ENCODE peak calls at places on chromosomes 3 and 15, in eight cellular contexts. C is tibial nerve; M is CD8-positive, alpha-beta T cell; F is AG09309; T is GM12865; V is colonic mucosa; S is A549; U is AG10803. Q is an unnamed sample.

GRCh38 chr15:67003586-67003985 is 61.8 kb upstream of the SMAD3 start:
- DNase-seq in C (no peak), M (no peak), F (no peak), T (no peak), V (no peak), S (peak; percentile 36), U (peak; percentile 37), Q (peak; percentile 12)

GRCh38 chr3:58422756-58423324 is 10.8 kb downstream of the PDHB start:
- DNase-seq in C (no peak), M (no peak), F (no peak), T (no peak), V (no peak), S (peak; percentile 7), U (peak; percentile 35), Q (peak; percentile 55)

GRCh38 chr15:100926258-100926657 is 7.1 kb downstream of the LRRK1 start:
- DNase-seq in C (no peak), M (no peak), F (no peak), T (peak; percentile 70), V (peak; percentile 16), S (no peak), U (no peak), Q (no peak)

GRCh38 chr3:120688121-120688520 is 6.1 kb upstream of the HGD start:
- DNase-seq in C (no peak), M (no peak), F (no peak), T (peak; percentile 63), V (no peak), S (no peak), U (peak; percentile 84), Q (peak; percentile 39)

GRCh38 chr3:190580443-190580842 is 66.6 kb downstream of the IL1RAP start:
- DNase-seq in C (no peak), M (no peak), F (no peak), T (no peak), V (no peak), S (no peak), U (no peak), Q (no peak)

GRCh38 chr3:156548041-156548687 is 6.8 kb downstream of the SSR3 start:
- DNase-seq in C (no peak), M (no peak), F (no peak), T (no peak), V (no peak), S (no peak), U (peak; percentile 44), Q (no peak)

GRCh38 chr3:106811376-106811775 is 565.9 kb upstream of the CCDC54 start:
- DNase-seq in C (no peak), M (no peak), F (peak; percentile 46), T (no peak), V (no peak), S (no peak), U (peak; percentile 79), Q (peak; percentile 76)

GRCh38 chr3:73766599-73767378 is 142.0 kb upstream of the PDZRN3 start:
- DNase-seq in C (peak; percentile 45), M (no peak), F (peak; percentile 85), T (no peak), V (no peak), S (no peak), U (peak; percentile 97), Q (peak; percentile 88)

GRCh38 chr3:13497386-13497785 is 17.3 kb downstream of the HDAC11 start:
- DNase-seq in C (no peak), M (no peak), F (no peak), T (peak; percentile 34), V (no peak), S (no peak), U (peak; percentile 76), Q (no peak)

GRCh38 chr15:40047413-40048154 is 8.6 kb upstream of the SRP14 start:
- DNase-seq in C (no peak), M (peak; percentile 33), F (no peak), T (peak; percentile 94), V (no peak), S (no peak), U (peak; percentile 65), Q (peak; percentile 79)

GRCh38 chr15:65368300-65368617 is 9.5 kb downstream of the IGDCC3 start:
- DNase-seq in C (no peak), M (no peak), F (no peak), T (no peak), V (no peak), S (no peak), U (no peak), Q (no peak)

GRCh38 chr3:136262559-136262958 is 12.4 kb downstream of the PCCB start:
- DNase-seq in C (no peak), M (no peak), F (no peak), T (no peak), V (no peak), S (no peak), U (no peak), Q (peak; percentile 8)

GRCh38 chr3:173938159-173938558 is 540.6 kb downstream of the NLGN1 start:
- DNase-seq in C (no peak), M (no peak), F (peak; percentile 10), T (no peak), V (no peak), S (no peak), U (peak; percentile 58), Q (peak; percentile 56)

GRCh38 chr15:88877415-88877814 is 17.9 kb downstream of the HAPLN3 start:
- DNase-seq in C (no peak), M (no peak), F (no peak), T (no peak), V (no peak), S (no peak), U (no peak), Q (no peak)

GRCh38 chr15:88880944-88881740 is 14.2 kb downstream of the HAPLN3 start:
- DNase-seq in C (no peak), M (no peak), F (no peak), T (no peak), V (no peak), S (no peak), U (no peak), Q (no peak)

GRCh38 chr15:88877906-88878305 is 17.4 kb downstream of the HAPLN3 start:
- DNase-seq in C (no peak), M (no peak), F (no peak), T (no peak), V (no peak), S (no peak), U (no peak), Q (no peak)

GRCh38 chr15:88881781-88882180 is 13.6 kb downstream of the HAPLN3 start:
- DNase-seq in C (no peak), M (no peak), F (no peak), T (no peak), V (no peak), S (no peak), U (peak; percentile 32), Q (no peak)

GRCh38 chr15:88878720-88879184 is 16.6 kb downstream of the HAPLN3 start:
- DNase-seq in C (no peak), M (peak; percentile 6), F (no peak), T (peak; percentile 57), V (no peak), S (peak; percentile 87), U (peak; percentile 70), Q (peak; percentile 55)
- TF ChIP-seq CTCF in C (peak; percentile 27), M (peak; percentile 35), F (peak; percentile 86), T (peak; percentile 76), V (peak; percentile 55), S (peak; percentile 78), U (peak; percentile 85), Q (peak; percentile 82)

GRCh38 chr3:25863011-25863415 is 73.1 kb downstream of the OXSM start:
- DNase-seq in C (no peak), M (no peak), F (no peak), T (peak; percentile 6), V (no peak), S (no peak), U (no peak), Q (no peak)
- H3K4me3 ChIP-seq in C (no peak overlapping the region), M (no peak overlapping the region), F (no peak overlapping the region), T (no peak overlapping the region), V (no peak overlapping the region), S (no peak overlapping the region), U (no peak overlapping the region), Q (no peak overlapping the region)

GRCh38 chr3:10447527-10448260 is 57.7 kb downstream of the ATP2B2 start:
- DNase-seq in C (no peak), M (no peak), F (no peak), T (no peak), V (no peak), S (no peak), U (no peak), Q (no peak)

GRCh38 chr3:10453764-10454163 is 51.6 kb downstream of the ATP2B2 start:
- DNase-seq in C (no peak), M (no peak), F (no peak), T (no peak), V (no peak), S (no peak), U (no peak), Q (no peak)

GRCh38 chr3:10449436-10449835 is 56.0 kb downstream of the ATP2B2 start:
- DNase-seq in C (no peak), M (no peak), F (no peak), T (no peak), V (no peak), S (no peak), U (no peak), Q (no peak)

GRCh38 chr3:10448544-10448943 is 56.8 kb downstream of the ATP2B2 start:
- DNase-seq in C (no peak), M (no peak), F (no peak), T (no peak), V (no peak), S (no peak), U (no peak), Q (no peak)

GRCh38 chr3:10450494-10451440 is 54.6 kb downstream of the ATP2B2 start:
- DNase-seq in C (no peak), M (no peak), F (no peak), T (no peak), V (no peak), S (no peak), U (no peak), Q (no peak)
- TF ChIP-seq CTCF in C (no peak), M (no peak), F (no peak), T (no peak), V (no peak), S (no peak), U (no peak), Q (no peak)

GRCh38 chr15:33194704-33195261 is at the start of gene FMN1:
- DNase-seq in C (peak; percentile 82), M (peak; percentile 84), F (peak; percentile 55), T (peak; percentile 88), V (peak; percentile 96), S (peak; percentile 90), U (peak; percentile 89), Q (peak; percentile 89)

GRCh38 chr15:33194237-33194636 is 277 bp downstream of the FMN1 start:
- DNase-seq in C (no peak), M (no peak), F (no peak), T (no peak), V (no peak), S (no peak), U (peak; percentile 1), Q (no peak)

GRCh38 chr15:33188654-33189257 is 5.8 kb downstream of the FMN1 start:
- DNase-seq in C (peak; percentile 24), M (no peak), F (no peak), T (peak; percentile 33), V (no peak), S (no peak), U (no peak), Q (no peak)

GRCh38 chr15:33190539-33190938 is 4.0 kb downstream of the FMN1 start:
- DNase-seq in C (no peak), M (no peak), F (no peak), T (peak; percentile 8), V (no peak), S (no peak), U (no peak), Q (no peak)

DNA sequence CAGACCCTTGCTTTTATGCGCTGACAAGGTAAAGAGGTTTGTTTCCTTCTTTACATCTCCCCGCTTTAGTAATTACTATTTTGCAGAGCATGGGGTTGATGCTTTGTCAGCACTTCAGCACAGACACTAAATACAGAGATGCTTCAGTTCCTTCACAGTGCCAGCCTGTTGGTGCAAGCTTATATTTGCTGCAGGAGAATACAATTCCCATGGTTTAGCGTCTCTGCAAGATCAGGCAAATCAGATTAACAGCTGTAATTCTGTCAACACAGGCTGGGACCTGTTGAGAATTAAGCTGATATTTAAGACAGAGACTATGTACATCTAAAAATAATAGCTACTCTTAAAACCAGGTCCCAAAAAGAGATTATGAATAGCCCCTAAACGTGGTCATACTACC is 2.9 kb downstream of the FMN1 start:
- DNase-seq in C (no peak), M (no peak), F (no peak), T (no peak), V (no peak), S (no peak), U (no peak), Q (no peak)
- H3K4me3 ChIP-seq in C (no peak overlapping the region), M (no peak overlapping the region), F (no peak overlapping the region), T (no peak overlapping the region), V (no peak overlapping the region), S (no peak overlapping the region), U (no peak overlapping the region), Q (no peak overlapping the region)